ENCODE peak calls at places on chromosomes 3 and 15, in eight cellular contexts. D is heart left ventricle; K is endodermal cell; R is CD8-positive, alpha-beta memory T cell; Y is ovary; W is heart right ventricle; X is lung; F is right cardiac atrium. Z is an unnamed sample. For H3K4me1, the result is how much of the 10 kb centered on the place peaks cover.

GRCh38 chr15:68806220-68807105 is 14.2 kb downstream of the ANP32A start:
- DNase-seq in D (no peak), K (peak), R (no peak), Y (no peak), W (no peak), X (no peak), F (no peak), Z (no peak)

GRCh38 chr3:11985866-11986265 is 18.3 kb upstream of the SYN2 start:
- DNase-seq in D (no peak), K (no peak), R (no peak), Y (no peak), W (no peak), X (no peak), F (no peak), Z (no peak)

GRCh38 chr3:49649576-49649975 is 24.6 kb upstream of the APEH start:
- DNase-seq in D (peak), K (no peak), R (no peak), Y (no peak), W (no peak), X (no peak), F (no peak), Z (no peak)

GRCh38 chr15:55389276-55389631 is 18.9 kb downstream of the CCPG1 start:
- DNase-seq in D (no peak), K (no peak), R (no peak), Y (no peak), W (no peak), X (no peak), F (no peak), Z (peak)

GRCh38 chr3:195080125-195080524 is 190.8 kb downstream of the XXYLT1 start:
- DNase-seq in D (peak), K (no peak), R (no peak), Y (no peak), W (no peak), X (no peak), F (no peak), Z (no peak)

GRCh38 chr3:104102386-104102785 is 1264.3 kb upstream of the ALCAM start:
- DNase-seq in D (no peak), K (peak), R (no peak), Y (no peak), W (no peak), X (no peak), F (no peak), Z (peak)

GRCh38 chr3:192174283-192174682 is 553.1 kb downstream of the FGF12 start:
- DNase-seq in D (no peak), K (no peak), R (no peak), Y (no peak), W (no peak), X (no peak), F (no peak), Z (no peak)

GRCh38 chr3:20052851-20053250 is 12.6 kb downstream of the KAT2B start:
- DNase-seq in D (no peak), K (no peak), R (no peak), Y (no peak), W (no peak), X (no peak), F (no peak), Z (no peak)

GRCh38 chr3:133573054-133573628 is 345 bp upstream of the CDV3 start:
- DNase-seq in D (peak), K (peak), R (peak), Y (peak), W (peak), X (peak), F (peak), Z (peak)

GRCh38 chr3:24336101-24336500 is 158.5 kb downstream of the THRB start:
- DNase-seq in D (no peak), K (no peak), R (no peak), Y (no peak), W (no peak), X (no peak), F (peak), Z (no peak)

GRCh38 chr3:164940737-164941136 is 137.6 kb downstream of the SI start:
- DNase-seq in D (no peak), K (no peak), R (no peak), Y (no peak), W (no peak), X (no peak), F (no peak), Z (no peak)

GRCh38 chr3:171108066-171108465 is 81.5 kb upstream of the SLC2A2 start:
- DNase-seq in D (no peak), K (no peak), R (no peak), Y (no peak), W (no peak), X (no peak), F (no peak), Z (no peak)

GRCh38 chr3:48521635-48522034 is 17.7 kb upstream of the SHISA5 start:
- DNase-seq in D (no peak), K (no peak), R (no peak), Y (no peak), W (no peak), X (no peak), F (no peak), Z (no peak)

GRCh38 chr3:61250784-61251173 is 473 bp downstream of the FHIT start:
- DNase-seq in D (peak), K (peak), R (peak), Y (peak), W (no peak), X (peak), F (peak), Z (no peak)

GRCh38 chr3:146072824-146073223 is 88.2 kb downstream of the PLOD2 start:
- DNase-seq in D (no peak), K (no peak), R (no peak), Y (no peak), W (no peak), X (no peak), F (no peak), Z (no peak)

GRCh38 chr3:141454906-141455602 is 31.8 kb upstream of the RASA2 start:
- DNase-seq in D (no peak), K (peak), R (peak), Y (no peak), W (no peak), X (no peak), F (no peak), Z (no peak)

GRCh38 chr3:182713743-182714517 is 79.4 kb upstream of the ATP11B start:
- DNase-seq in D (no peak), K (no peak), R (peak), Y (no peak), W (no peak), X (no peak), F (no peak), Z (no peak)

GRCh38 chr15:66621491-66622467 is 56.0 kb upstream of the LCTL start:
- DNase-seq in D (no peak), K (peak), R (no peak), Y (peak), W (no peak), X (no peak), F (peak), Z (no peak)

GRCh38 chr15:81108427-81108826 is 25.6 kb upstream of the CFAP161 start:
- DNase-seq in D (no peak), K (peak), R (no peak), Y (no peak), W (no peak), X (no peak), F (no peak), Z (no peak)

GRCh38 chr15:101050647-101051290 is 131.6 kb downstream of the LRRK1 start:
- DNase-seq in D (no peak), K (peak), R (no peak), Y (peak), W (no peak), X (peak), F (no peak), Z (no peak)

GRCh38 chr3:59212128-59212764 is 162.4 kb upstream of the CFAP20DC start:
- DNase-seq in D (no peak), K (no peak), R (peak), Y (no peak), W (no peak), X (no peak), F (no peak), Z (peak)

GRCh38 chr3:87125116-87125515 is 102.0 kb upstream of the CHMP2B start:
- DNase-seq in D (no peak), K (no peak), R (no peak), Y (no peak), W (no peak), X (no peak), F (no peak), Z (no peak)

GRCh38 chr15:90190606-90191343 is 10.4 kb upstream of the SEMA4B start:
- DNase-seq in D (no peak), K (no peak), R (no peak), Y (no peak), W (no peak), X (no peak), F (no peak), Z (no peak)
- H3K4me1 ChIP-seq in D (half or more), K (under half), R (under half), Y (under half), W (under half), X (under half), F (under half), Z (under half)

GRCh38 chr15:57389991-57390390 is 13.7 kb downstream of the CGNL1 start:
- DNase-seq in D (no peak), K (peak), R (no peak), Y (no peak), W (no peak), X (no peak), F (no peak), Z (no peak)
- H3K27ac ChIP-seq in D (no peak), K (no peak), R (no peak), Y (no peak), W (no peak), X (no peak), F (no peak), Z (no peak)

DNA sequence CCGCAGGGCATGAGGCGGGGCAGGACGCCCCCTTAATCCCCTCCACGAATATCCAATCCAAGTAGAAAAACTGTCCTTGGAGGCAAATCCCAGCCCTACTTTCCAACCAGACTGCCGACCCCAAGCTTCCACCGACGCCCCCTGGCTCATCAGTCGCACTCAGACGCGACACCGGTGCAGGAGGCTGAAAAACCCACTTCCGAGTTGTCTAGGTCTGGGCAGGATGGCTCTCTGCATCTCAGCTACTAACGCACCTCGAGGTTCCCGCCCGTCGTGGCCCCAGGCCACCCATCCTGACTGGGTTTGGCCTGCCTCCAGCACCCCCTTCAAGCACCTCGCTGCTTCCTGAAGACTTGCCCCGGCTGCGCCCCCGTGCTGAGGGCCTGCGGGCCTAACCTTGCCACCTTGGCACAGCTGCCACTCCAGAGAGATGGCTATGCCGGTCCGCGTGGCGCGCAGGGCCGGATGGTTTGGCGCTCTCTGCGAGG is 15.5 kb downstream of the RGMA start:
- DNase-seq in D (peak), K (peak), R (peak), Y (peak), W (no peak), X (no peak), F (peak), Z (no peak)
- H3K4me3 ChIP-seq in D (peak), K (peak), R (no peak), Y (peak), W (peak), X (no peak), F (peak), Z (peak)

DNA sequence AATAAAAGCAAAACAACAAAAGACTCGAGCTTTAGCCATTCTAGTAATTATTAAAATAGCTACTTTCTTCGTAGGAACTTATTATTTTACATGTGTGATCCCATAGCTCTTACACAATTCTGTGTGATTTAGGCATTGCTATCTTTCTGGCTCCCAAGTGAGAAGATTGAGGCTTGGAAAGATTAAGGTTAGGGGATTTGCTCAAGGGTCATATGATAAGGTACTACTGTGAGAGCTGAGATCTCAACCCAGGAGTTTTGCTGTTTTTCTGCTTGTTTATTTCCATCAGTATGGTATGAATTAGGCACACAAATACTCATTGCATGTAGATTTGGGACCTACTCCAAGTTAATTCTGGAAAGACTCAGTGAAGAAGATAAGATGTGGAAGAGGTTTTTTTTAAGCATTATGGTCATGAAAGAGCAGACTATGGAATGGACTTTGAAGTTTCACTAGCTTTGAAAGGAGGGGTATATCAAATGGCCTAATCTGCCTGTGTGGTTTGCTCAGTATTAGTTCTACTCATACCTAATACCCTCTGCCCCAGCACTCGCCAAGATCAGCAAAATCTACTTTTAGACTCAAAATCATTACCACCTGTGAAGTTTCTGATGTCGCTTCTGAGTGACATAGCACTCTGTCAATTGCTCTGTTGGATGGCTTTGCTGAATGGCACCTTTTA is 12.4 kb downstream of the MBNL1 start:
- DNase-seq in D (no peak), K (no peak), R (no peak), Y (no peak), W (no peak), X (no peak), F (no peak), Z (no peak)
- H3K4me1 ChIP-seq in D (half or more), K (under half), R (half or more), Y (under half), W (half or more), X (under half), F (under half), Z (under half)

GRCh38 chr3:128482857-128483656 is 9.9 kb downstream of the GATA2 start:
- DNase-seq in D (peak), K (peak), R (no peak), Y (no peak), W (no peak), X (no peak), F (peak), Z (no peak)
- H3K27ac ChIP-seq in D (peak), K (no peak), R (peak), Y (no peak), W (peak), X (peak), F (peak), Z (no peak)

GRCh38 chr3:10505791-10506585 is 602 bp upstream of the ATP2B2 start:
- DNase-seq in D (no peak), K (no peak), R (no peak), Y (no peak), W (no peak), X (no peak), F (no peak), Z (no peak)
- H3K4me3 ChIP-seq in D (peak), K (no peak), R (no peak), Y (no peak), W (no peak), X (no peak), F (peak), Z (no peak)

Z was measured in SJSA1.